ENCODE peak calls at places on chromosomes 16 and 17, in four cellular contexts. One of them, this sample, is unnamed.

GRCh38 chr17:47978324-47978723 is 7.4 kb downstream of the CDK5RAP3 start:
- DNase-seq in activated CD4-positive, alpha-beta T cell treated with anti-CD3 and anti-CD28 coated beads for 1 hour: peak
- DNase-seq in cardiac fibroblast: peak
- DNase-seq in IMR-90: peak
- DNase-seq in this sample: peak

GRCh38 chr17:58120195-58120822 is 27.9 kb upstream of the OR4D1 start:
- DNase-seq in activated CD4-positive, alpha-beta T cell treated with anti-CD3 and anti-CD28 coated beads for 1 hour: no peak
- DNase-seq in cardiac fibroblast: peak
- DNase-seq in IMR-90: peak
- DNase-seq in this sample: peak

GRCh38 chr16:86067936-86068335 is 169.0 kb downstream of the IRF8 start:
- DNase-seq in activated CD4-positive, alpha-beta T cell treated with anti-CD3 and anti-CD28 coated beads for 1 hour: no peak
- DNase-seq in cardiac fibroblast: no peak
- DNase-seq in IMR-90: no peak
- DNase-seq in this sample: no peak

GRCh38 chr16:3623642-3624041 is 12.2 kb upstream of the SLX4 start:
- DNase-seq in activated CD4-positive, alpha-beta T cell treated with anti-CD3 and anti-CD28 coated beads for 1 hour: no peak
- DNase-seq in cardiac fibroblast: no peak
- DNase-seq in IMR-90: no peak
- DNase-seq in this sample: no peak

GRCh38 chr17:73205326-73205980 is 12.6 kb downstream of the COG1 start:
- DNase-seq in activated CD4-positive, alpha-beta T cell treated with anti-CD3 and anti-CD28 coated beads for 1 hour: no peak
- DNase-seq in cardiac fibroblast: no peak
- DNase-seq in IMR-90: no peak
- DNase-seq in this sample: no peak

GRCh38 chr16:15996432-15997109 is 47.2 kb downstream of the ABCC1 start:
- DNase-seq in activated CD4-positive, alpha-beta T cell treated with anti-CD3 and anti-CD28 coated beads for 1 hour: no peak
- DNase-seq in cardiac fibroblast: peak
- DNase-seq in IMR-90: peak
- DNase-seq in this sample: no peak

GRCh38 chr16:73154063-73154870 is 106.3 kb upstream of the ZFHX3 start:
- DNase-seq in activated CD4-positive, alpha-beta T cell treated with anti-CD3 and anti-CD28 coated beads for 1 hour: no peak
- DNase-seq in cardiac fibroblast: peak
- DNase-seq in IMR-90: no peak
- DNase-seq in this sample: peak

GRCh38 chr17:14575349-14575966 is 274.6 kb downstream of the HS3ST3B1 start:
- DNase-seq in activated CD4-positive, alpha-beta T cell treated with anti-CD3 and anti-CD28 coated beads for 1 hour: no peak
- DNase-seq in cardiac fibroblast: no peak
- DNase-seq in IMR-90: peak
- DNase-seq in this sample: no peak

GRCh38 chr17:76700627-76701470 is 9.9 kb downstream of the MXRA7 start:
- DNase-seq in activated CD4-positive, alpha-beta T cell treated with anti-CD3 and anti-CD28 coated beads for 1 hour: no peak
- DNase-seq in cardiac fibroblast: peak
- DNase-seq in IMR-90: peak
- DNase-seq in this sample: no peak

GRCh38 chr16:621526-622105 is 9.2 kb upstream of the WFIKKN1 start:
- DNase-seq in activated CD4-positive, alpha-beta T cell treated with anti-CD3 and anti-CD28 coated beads for 1 hour: no peak
- DNase-seq in cardiac fibroblast: no peak
- DNase-seq in IMR-90: no peak
- DNase-seq in this sample: no peak

GRCh38 chr16:12876778-12877177 is 24.6 kb upstream of the SHISA9 start:
- DNase-seq in activated CD4-positive, alpha-beta T cell treated with anti-CD3 and anti-CD28 coated beads for 1 hour: no peak
- DNase-seq in cardiac fibroblast: no peak
- DNase-seq in IMR-90: no peak
- DNase-seq in this sample: no peak

GRCh38 chr17:18250259-18250658 is 8.3 kb downstream of the FLII start:
- DNase-seq in activated CD4-positive, alpha-beta T cell treated with anti-CD3 and anti-CD28 coated beads for 1 hour: no peak
- DNase-seq in cardiac fibroblast: no peak
- DNase-seq in IMR-90: no peak
- DNase-seq in this sample: no peak

GRCh38 chr17:80649200-80649644 is 104.6 kb downstream of the RPTOR start:
- DNase-seq in activated CD4-positive, alpha-beta T cell treated with anti-CD3 and anti-CD28 coated beads for 1 hour: no peak
- DNase-seq in cardiac fibroblast: no peak
- DNase-seq in IMR-90: no peak
- DNase-seq in this sample: no peak

GRCh38 chr17:59516451-59516850 is 49.0 kb upstream of the DHX40 start:
- DNase-seq in activated CD4-positive, alpha-beta T cell treated with anti-CD3 and anti-CD28 coated beads for 1 hour: no peak
- DNase-seq in cardiac fibroblast: no peak
- DNase-seq in IMR-90: no peak
- DNase-seq in this sample: no peak

GRCh38 chr17:48024149-48025039 is 13.2 kb downstream of the COPZ2 start:
- DNase-seq in activated CD4-positive, alpha-beta T cell treated with anti-CD3 and anti-CD28 coated beads for 1 hour: no peak
- DNase-seq in cardiac fibroblast: peak
- DNase-seq in IMR-90: no peak
- DNase-seq in this sample: peak

GRCh38 chr17:74454197-74455024 is 12.0 kb upstream of the CD300A start:
- DNase-seq in activated CD4-positive, alpha-beta T cell treated with anti-CD3 and anti-CD28 coated beads for 1 hour: no peak
- DNase-seq in cardiac fibroblast: peak
- DNase-seq in IMR-90: peak
- DNase-seq in this sample: no peak

GRCh38 chr17:55794681-55795080 is 43.8 kb downstream of the PCTP start:
- DNase-seq in activated CD4-positive, alpha-beta T cell treated with anti-CD3 and anti-CD28 coated beads for 1 hour: no peak
- DNase-seq in cardiac fibroblast: no peak
- DNase-seq in IMR-90: no peak
- DNase-seq in this sample: no peak

GRCh38 chr17:79026345-79027273 is 2.6 kb downstream of the C1QTNF1 start:
- DNase-seq in activated CD4-positive, alpha-beta T cell treated with anti-CD3 and anti-CD28 coated beads for 1 hour: no peak
- DNase-seq in cardiac fibroblast: peak
- DNase-seq in IMR-90: peak
- DNase-seq in this sample: no peak